ENCODE peak calls at places on chromosomes 4 and X, in five cellular contexts. S, P, I, C and T are unnamed samples.

GRCh38 chr4:184596617-184597185 is 52.5 kb downstream of the CASP3 start:
- DNase-seq in S (no peak), P (no peak), I (no peak), C (no peak), T (no peak)

GRCh38 chr4:52957220-52957686 is 95.1 kb downstream of the RASL11B start:
- DNase-seq in S (no peak), P (peak), I (peak), C (no peak), T (no peak)

GRCh38 chr4:109111031-109111430 is 191.4 kb downstream of the COL25A1 start:
- DNase-seq in S (no peak), P (no peak), I (no peak), C (no peak), T (no peak)

GRCh38 chr4:139902328-139903217 is 237.0 kb downstream of the MGST2 start:
- DNase-seq in S (no peak), P (peak), I (no peak), C (no peak), T (no peak)

GRCh38 chrX:107701493-107702121 is 73.3 kb downstream of the PRPS1 start:
- DNase-seq in S (no peak), P (no peak), I (no peak), C (peak), T (no peak)

GRCh38 chr4:177131736-177132135 is 177.9 kb upstream of the NEIL3 start:
- DNase-seq in S (no peak), P (no peak), I (no peak), C (no peak), T (no peak)

GRCh38 chr4:7166981-7167700 is 25.2 kb upstream of the SORCS2 start:
- DNase-seq in S (no peak), P (no peak), I (no peak), C (peak), T (no peak)

GRCh38 chr4:12791536-12791935 is 692.6 kb downstream of the RAB28 start:
- DNase-seq in S (no peak), P (no peak), I (no peak), C (no peak), T (no peak)

GRCh38 chrX:39381446-39381845 is 580.2 kb downstream of the MID1IP1 start:
- DNase-seq in S (no peak), P (no peak), I (peak), C (peak), T (no peak)

GRCh38 chr4:159764343-159764952 is 661.6 kb downstream of the RAPGEF2 start:
- DNase-seq in S (peak), P (no peak), I (peak), C (peak), T (no peak)

GRCh38 chr4:80918004-80918403 is 112.5 kb upstream of the BMP3 start:
- DNase-seq in S (no peak), P (peak), I (no peak), C (no peak), T (no peak)

GRCh38 chrX:8607326-8607725 is 124.6 kb downstream of the ANOS1 start:
- DNase-seq in S (no peak), P (no peak), I (no peak), C (no peak), T (no peak)

GRCh38 chr4:69126030-69126429 is 29.8 kb downstream of the UGT2B7 start:
- DNase-seq in S (no peak), P (no peak), I (no peak), C (no peak), T (no peak)

GRCh38 chr4:2756691-2757350 is 685 bp upstream of the TNIP2 start:
- DNase-seq in S (no peak), P (no peak), I (no peak), C (no peak), T (no peak)
- H3K9ac ChIP-seq in S (no peak), P (peak), I (peak), C (no peak), T (no peak)

GRCh38 chr4:680565-680930 is 6.2 kb downstream of the MYL5 start:
- DNase-seq in S (no peak), P (no peak), I (no peak), C (no peak), T (peak)
- H3K9ac ChIP-seq in S (no peak), P (no peak), I (peak), C (no peak), T (no peak)

GRCh38 chr4:98508248-98508647 is 150.2 kb downstream of the TSPAN5 start:
- DNase-seq in S (no peak), P (no peak), I (no peak), C (no peak), T (no peak)
- H3K9ac ChIP-seq in S (no peak), P (no peak), I (no peak), C (no peak), T (no peak)

DNA sequence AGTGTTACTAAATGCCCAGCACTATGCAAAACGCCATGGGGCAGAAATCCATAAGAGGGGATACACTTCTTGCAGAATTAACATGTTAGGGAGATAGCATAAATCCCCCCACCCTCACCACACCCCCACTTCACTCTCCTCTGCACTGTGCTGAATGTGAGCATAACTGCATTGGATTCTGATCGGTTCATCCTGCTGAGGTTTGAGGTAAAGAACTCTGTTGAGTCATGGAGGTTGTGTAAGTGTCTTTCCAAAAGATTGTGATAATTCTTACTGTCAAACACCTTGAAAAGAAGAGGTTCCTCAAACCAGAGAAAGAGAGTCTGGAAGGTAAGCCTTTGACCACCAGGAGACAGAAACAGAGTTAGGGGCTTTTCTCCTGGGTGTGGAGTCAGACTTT is 43.6 kb downstream of the RBM47 start:
- DNase-seq in S (no peak), P (peak), I (no peak), C (no peak), T (no peak)
- H3K9ac ChIP-seq in S (no peak), P (no peak), I (no peak), C (no peak), T (no peak)

DNA sequence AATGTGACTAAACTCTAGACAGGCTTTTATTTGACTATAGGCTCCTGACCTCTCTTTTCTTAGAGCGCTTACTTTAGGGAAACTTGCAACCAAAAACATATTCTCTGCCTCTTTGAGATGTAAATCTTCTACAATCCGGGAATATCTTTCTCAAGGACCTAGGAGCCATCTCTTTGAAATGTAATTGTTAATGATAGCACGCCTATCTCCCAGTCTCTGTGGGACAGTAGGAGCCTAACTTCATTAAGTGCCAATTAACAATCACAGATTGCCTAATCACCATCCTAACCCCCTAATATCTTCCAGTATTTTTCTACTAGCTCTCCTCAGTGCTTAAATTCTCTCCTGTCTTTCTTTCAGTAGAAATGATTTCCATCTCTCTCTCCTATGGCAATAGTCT is 628.6 kb downstream of the DMD start:
- DNase-seq in S (no peak), P (no peak), I (no peak), C (no peak), T (no peak)
- H3K9ac ChIP-seq in S (no peak), P (no peak), I (no peak), C (no peak), T (no peak)

GRCh38 chrX:12210196-12210815 is 72.0 kb downstream of the FRMPD4 start:
- DNase-seq in S (no peak), P (peak), I (no peak), C (no peak), T (no peak)

GRCh38 chrX:12206413-12206812 is 68.1 kb downstream of the FRMPD4 start:
- DNase-seq in S (no peak), P (no peak), I (no peak), C (no peak), T (no peak)

DNA sequence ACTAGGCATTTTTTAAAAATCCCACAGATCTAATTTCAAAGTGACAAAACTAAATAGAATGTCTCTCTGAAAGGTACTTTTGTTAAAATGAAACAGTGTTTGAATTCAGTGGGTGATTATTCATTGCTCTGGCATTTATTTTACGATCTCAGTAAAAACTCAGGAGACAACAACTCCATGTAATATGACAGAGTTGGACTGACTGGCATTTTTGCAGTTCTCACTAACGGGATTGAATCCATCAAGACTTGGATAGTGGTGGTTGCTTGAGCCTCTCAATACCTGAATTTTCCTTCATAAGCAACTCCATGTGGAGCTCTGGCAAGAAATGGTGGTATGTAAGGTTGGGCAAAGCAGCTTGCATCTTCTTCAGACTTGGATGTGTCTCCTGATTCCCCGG is 72.6 kb downstream of the FRMPD4 start:
- DNase-seq in S (no peak), P (peak), I (no peak), C (no peak), T (no peak)
- H3K9ac ChIP-seq in S (no peak), P (peak), I (no peak), C (no peak), T (no peak)

DNA sequence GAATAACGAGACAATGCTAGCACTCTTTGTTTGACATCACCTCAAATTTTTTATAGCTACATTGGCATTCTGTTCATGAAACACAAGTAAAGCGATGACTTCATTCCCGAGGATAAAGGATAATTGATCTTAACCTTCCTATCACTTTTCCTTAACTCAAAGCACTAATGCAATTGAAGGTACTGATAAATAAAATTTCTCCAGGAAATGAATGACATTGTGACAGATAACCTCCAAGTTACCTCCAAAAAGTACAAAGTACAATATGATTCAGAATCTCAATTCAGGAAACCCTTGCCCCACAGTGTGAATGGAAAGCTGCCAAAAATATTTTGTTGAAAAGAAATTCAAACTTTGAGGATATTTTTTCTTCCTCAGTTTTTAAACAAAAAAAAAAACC is 1.8 kb downstream of the PRSS12 start:
- DNase-seq in S (no peak), P (no peak), I (no peak), C (no peak), T (no peak)
- H3K9ac ChIP-seq in S (no peak), P (peak), I (no peak), C (no peak), T (no peak)

DNA sequence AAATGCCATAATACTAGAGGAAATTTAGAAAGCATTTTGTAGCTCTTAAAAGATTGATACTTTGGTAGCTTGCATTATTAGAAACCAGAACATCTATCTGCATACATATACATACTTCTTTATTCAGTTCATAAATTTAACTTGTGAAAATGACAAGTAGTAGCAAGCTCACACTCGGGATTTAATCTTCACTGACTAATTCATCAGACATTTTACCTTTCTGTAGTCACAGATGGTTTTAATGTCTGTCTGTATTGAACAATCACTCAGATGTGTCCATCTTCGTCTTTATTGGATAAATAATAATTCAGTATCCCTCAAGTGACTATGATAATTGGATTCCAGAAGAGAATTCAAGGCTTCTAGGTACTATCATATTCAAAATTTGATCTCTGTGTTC is 232.3 kb downstream of the TENM3 start:
- DNase-seq in S (no peak), P (no peak), I (no peak), C (no peak), T (no peak)
- H3K9ac ChIP-seq in S (no peak), P (no peak), I (no peak), C (no peak), T (no peak)

GRCh38 chr4:87038837-87039715 is 104.3 kb downstream of the AFF1 start:
- DNase-seq in S (no peak), P (peak), I (peak), C (peak), T (peak)
- H3K9ac ChIP-seq in S (no peak), P (no peak), I (no peak), C (peak), T (peak)

GRCh38 chr4:8726344-8726851 is 133.8 kb downstream of the CPZ start:
- DNase-seq in S (no peak), P (no peak), I (no peak), C (peak), T (peak)
- H3K9ac ChIP-seq in S (no peak), P (no peak), I (no peak), C (no peak), T (no peak)